ENCODE peak calls at places on chromosome 7, in nine cellular contexts. One of them, this sample, is unnamed.

GRCh38 chr7:129713544-129713943 is 102.0 kb downstream of the NRF1 start:
- DNase-seq in neural progenitor cell: no peak
- DNase-seq in body of pancreas: no peak
- DNase-seq in hepatocyte: no peak
- DNase-seq in K562: peak
- DNase-seq in AG09309: no peak
- DNase-seq in esophagus squamous epithelium: no peak
- DNase-seq in fibroblast of mammary gland: no peak
- DNase-seq in A673: no peak
- DNase-seq in this sample: no peak

GRCh38 chr7:47534322-47535032 is 47.4 kb downstream of the TNS3 start:
- DNase-seq in neural progenitor cell: peak
- DNase-seq in body of pancreas: no peak
- DNase-seq in hepatocyte: peak
- DNase-seq in K562: no peak
- DNase-seq in AG09309: no peak
- DNase-seq in esophagus squamous epithelium: no peak
- DNase-seq in fibroblast of mammary gland: no peak
- DNase-seq in A673: no peak
- DNase-seq in this sample: no peak

GRCh38 chr7:155543011-155543881 is 3.1 kb downstream of the CNPY1 start:
- DNase-seq in neural progenitor cell: no peak
- DNase-seq in body of pancreas: no peak
- DNase-seq in hepatocyte: no peak
- DNase-seq in K562: no peak
- DNase-seq in AG09309: no peak
- DNase-seq in esophagus squamous epithelium: no peak
- DNase-seq in fibroblast of mammary gland: peak
- DNase-seq in A673: no peak
- DNase-seq in this sample: no peak

GRCh38 chr7:142553216-142553615 is 196.1 kb upstream of the PRSS1 start:
- DNase-seq in neural progenitor cell: no peak
- DNase-seq in body of pancreas: no peak
- DNase-seq in hepatocyte: no peak
- DNase-seq in K562: no peak
- DNase-seq in AG09309: no peak
- DNase-seq in esophagus squamous epithelium: no peak
- DNase-seq in fibroblast of mammary gland: peak
- DNase-seq in A673: no peak
- DNase-seq in this sample: no peak

GRCh38 chr7:99614495-99614894 is 2.3 kb upstream of the ZSCAN25 start:
- DNase-seq in neural progenitor cell: no peak
- DNase-seq in body of pancreas: no peak
- DNase-seq in hepatocyte: no peak
- DNase-seq in K562: no peak
- DNase-seq in AG09309: no peak
- DNase-seq in esophagus squamous epithelium: no peak
- DNase-seq in fibroblast of mammary gland: no peak
- DNase-seq in A673: no peak
- DNase-seq in this sample: no peak

GRCh38 chr7:25835191-25835590 is 316.8 kb upstream of the NFE2L3 start:
- DNase-seq in neural progenitor cell: no peak
- DNase-seq in body of pancreas: no peak
- DNase-seq in hepatocyte: no peak
- DNase-seq in K562: no peak
- DNase-seq in AG09309: no peak
- DNase-seq in esophagus squamous epithelium: no peak
- DNase-seq in fibroblast of mammary gland: peak
- DNase-seq in A673: no peak
- DNase-seq in this sample: no peak

GRCh38 chr7:28230273-28230672 is 49.7 kb upstream of the JAZF1 start:
- DNase-seq in neural progenitor cell: no peak
- DNase-seq in body of pancreas: no peak
- DNase-seq in hepatocyte: peak
- DNase-seq in K562: no peak
- DNase-seq in AG09309: no peak
- DNase-seq in esophagus squamous epithelium: no peak
- DNase-seq in fibroblast of mammary gland: no peak
- DNase-seq in A673: no peak
- DNase-seq in this sample: no peak

GRCh38 chr7:155741061-155741460 is 71.2 kb downstream of the SHH start:
- DNase-seq in neural progenitor cell: no peak
- DNase-seq in body of pancreas: no peak
- DNase-seq in hepatocyte: no peak
- DNase-seq in K562: no peak
- DNase-seq in AG09309: no peak
- DNase-seq in esophagus squamous epithelium: no peak
- DNase-seq in fibroblast of mammary gland: no peak
- DNase-seq in A673: no peak
- DNase-seq in this sample: no peak

GRCh38 chr7:112383671-112384417 is 66.4 kb upstream of the IFRD1 start:
- DNase-seq in neural progenitor cell: peak
- DNase-seq in body of pancreas: peak
- DNase-seq in hepatocyte: no peak
- DNase-seq in K562: no peak
- DNase-seq in AG09309: no peak
- DNase-seq in esophagus squamous epithelium: no peak
- DNase-seq in fibroblast of mammary gland: peak
- DNase-seq in A673: peak
- DNase-seq in this sample: no peak

GRCh38 chr7:106175507-106175906 is 63.4 kb upstream of the SYPL1 start:
- DNase-seq in neural progenitor cell: no peak
- DNase-seq in body of pancreas: no peak
- DNase-seq in hepatocyte: no peak
- DNase-seq in K562: no peak
- DNase-seq in AG09309: no peak
- DNase-seq in esophagus squamous epithelium: no peak
- DNase-seq in fibroblast of mammary gland: no peak
- DNase-seq in A673: no peak
- DNase-seq in this sample: no peak

GRCh38 chr7:54846272-54846671 is 87.3 kb upstream of the SEC61G start:
- DNase-seq in neural progenitor cell: no peak
- DNase-seq in body of pancreas: no peak
- DNase-seq in hepatocyte: no peak
- DNase-seq in K562: no peak
- DNase-seq in AG09309: no peak
- DNase-seq in esophagus squamous epithelium: no peak
- DNase-seq in fibroblast of mammary gland: peak
- DNase-seq in A673: no peak
- DNase-seq in this sample: no peak

GRCh38 chr7:148485618-148486017 is 104.9 kb upstream of the C7orf33 start:
- DNase-seq in neural progenitor cell: no peak
- DNase-seq in body of pancreas: no peak
- DNase-seq in hepatocyte: peak
- DNase-seq in K562: no peak
- DNase-seq in AG09309: no peak
- DNase-seq in esophagus squamous epithelium: no peak
- DNase-seq in fibroblast of mammary gland: peak
- DNase-seq in A673: peak
- DNase-seq in this sample: peak

DNA sequence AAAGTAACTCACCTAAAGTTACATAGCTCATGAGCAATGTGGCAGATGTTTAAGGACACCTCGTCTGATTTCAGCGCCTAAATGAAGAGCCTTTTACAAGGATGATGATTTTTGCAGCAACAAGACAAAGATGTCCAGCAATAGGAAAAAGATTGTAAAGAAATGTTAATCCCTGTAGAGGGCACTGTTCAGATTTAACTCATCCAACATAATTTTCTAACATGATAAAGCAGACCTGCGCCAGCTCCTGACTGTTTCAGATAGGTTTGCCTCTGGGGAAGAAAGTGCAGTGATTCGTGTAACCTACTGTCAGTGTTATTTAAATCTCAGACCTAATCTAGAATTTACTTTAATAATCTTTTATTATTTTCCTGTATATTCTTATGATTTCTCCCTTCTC is 595.2 kb downstream of the AUTS2 start:
- DNase-seq in neural progenitor cell: no peak
- DNase-seq in body of pancreas: no peak
- DNase-seq in hepatocyte: peak
- DNase-seq in K562: no peak
- DNase-seq in AG09309: no peak
- DNase-seq in esophagus squamous epithelium: no peak
- DNase-seq in fibroblast of mammary gland: peak
- DNase-seq in A673: peak
- DNase-seq in this sample: no peak
- TF ChIP-seq CTCF in neural progenitor cell: peak
- TF ChIP-seq CTCF in body of pancreas: peak
- TF ChIP-seq CTCF in hepatocyte: peak
- TF ChIP-seq CTCF in K562: peak
- TF ChIP-seq CTCF in AG09309: peak
- TF ChIP-seq CTCF in esophagus squamous epithelium: no peak
- TF ChIP-seq CTCF in fibroblast of mammary gland: peak
- TF ChIP-seq CTCF in A673: peak
- TF ChIP-seq CTCF in this sample: peak

GRCh38 chr7:145916776-145917175 is 199.8 kb upstream of the CNTNAP2 start:
- DNase-seq in neural progenitor cell: peak
- DNase-seq in body of pancreas: no peak
- DNase-seq in hepatocyte: no peak
- DNase-seq in K562: no peak
- DNase-seq in AG09309: no peak
- DNase-seq in esophagus squamous epithelium: no peak
- DNase-seq in fibroblast of mammary gland: no peak
- DNase-seq in A673: no peak
- DNase-seq in this sample: no peak
- H3K4me3 ChIP-seq in neural progenitor cell: no peak
- H3K4me3 ChIP-seq in body of pancreas: no peak
- H3K4me3 ChIP-seq in hepatocyte: no peak
- H3K4me3 ChIP-seq in K562: no peak
- H3K4me3 ChIP-seq in AG09309: no peak
- H3K4me3 ChIP-seq in esophagus squamous epithelium: no peak
- H3K4me3 ChIP-seq in fibroblast of mammary gland: no peak
- H3K4me3 ChIP-seq in A673: no peak
- H3K4me3 ChIP-seq in this sample: no peak

GRCh38 chr7:113410791-113411190 is 292.4 kb upstream of the SMIM30 start:
- DNase-seq in neural progenitor cell: no peak
- DNase-seq in body of pancreas: no peak
- DNase-seq in hepatocyte: no peak
- DNase-seq in K562: no peak
- DNase-seq in AG09309: no peak
- DNase-seq in esophagus squamous epithelium: no peak
- DNase-seq in fibroblast of mammary gland: no peak
- DNase-seq in A673: no peak
- DNase-seq in this sample: no peak

GRCh38 chr7:113402005-113402404 is 283.7 kb upstream of the SMIM30 start:
- DNase-seq in neural progenitor cell: no peak
- DNase-seq in body of pancreas: no peak
- DNase-seq in hepatocyte: no peak
- DNase-seq in K562: no peak
- DNase-seq in AG09309: no peak
- DNase-seq in esophagus squamous epithelium: no peak
- DNase-seq in fibroblast of mammary gland: no peak
- DNase-seq in A673: no peak
- DNase-seq in this sample: no peak

GRCh38 chr7:113408999-113409398 is 290.6 kb upstream of the SMIM30 start:
- DNase-seq in neural progenitor cell: no peak
- DNase-seq in body of pancreas: no peak
- DNase-seq in hepatocyte: no peak
- DNase-seq in K562: no peak
- DNase-seq in AG09309: no peak
- DNase-seq in esophagus squamous epithelium: no peak
- DNase-seq in fibroblast of mammary gland: no peak
- DNase-seq in A673: no peak
- DNase-seq in this sample: no peak

GRCh38 chr7:113404245-113404644 is 285.9 kb upstream of the SMIM30 start:
- DNase-seq in neural progenitor cell: peak
- DNase-seq in body of pancreas: no peak
- DNase-seq in hepatocyte: no peak
- DNase-seq in K562: peak
- DNase-seq in AG09309: no peak
- DNase-seq in esophagus squamous epithelium: no peak
- DNase-seq in fibroblast of mammary gland: peak
- DNase-seq in A673: peak
- DNase-seq in this sample: no peak

DNA sequence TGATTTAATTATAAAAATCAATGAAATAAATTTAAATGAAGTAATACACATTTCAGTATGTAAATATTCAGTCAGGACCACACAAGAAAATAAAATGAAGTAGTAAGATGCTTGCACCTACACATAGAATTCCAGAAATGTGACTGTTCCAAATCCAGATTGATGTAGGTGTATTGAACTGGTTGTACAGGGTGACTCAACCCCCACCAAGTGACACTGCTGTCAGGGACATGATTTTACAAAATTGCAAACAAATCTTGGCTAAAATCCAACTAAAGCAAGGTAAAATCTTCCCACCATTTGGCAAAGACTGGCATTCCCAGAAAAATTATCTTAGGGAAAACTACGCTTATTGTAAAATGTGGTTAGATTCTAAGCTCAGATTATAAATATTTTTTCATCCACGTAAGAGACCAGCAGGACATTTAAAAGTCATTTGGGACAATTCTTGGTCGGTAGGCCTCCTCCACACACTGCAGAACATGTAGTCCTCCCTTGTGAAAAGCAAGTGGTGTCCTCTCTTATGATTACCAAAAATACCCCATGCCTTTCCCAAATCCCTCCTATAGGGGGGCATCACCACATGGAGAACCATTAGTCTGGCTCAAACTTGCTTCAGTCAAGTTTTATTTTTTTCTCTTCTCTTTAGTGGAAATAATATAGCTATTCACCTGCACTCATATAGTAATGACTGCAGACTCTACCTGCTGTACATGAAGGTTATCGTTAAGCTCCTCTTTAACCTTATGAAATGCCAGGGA is 287.1 kb upstream of the SMIM30 start:
- DNase-seq in neural progenitor cell: no peak
- DNase-seq in body of pancreas: no peak
- DNase-seq in hepatocyte: no peak
- DNase-seq in K562: no peak
- DNase-seq in AG09309: no peak
- DNase-seq in esophagus squamous epithelium: no peak
- DNase-seq in fibroblast of mammary gland: no peak
- DNase-seq in A673: no peak
- DNase-seq in this sample: no peak
- TF ChIP-seq CTCF in neural progenitor cell: no peak
- TF ChIP-seq CTCF in body of pancreas: no peak
- TF ChIP-seq CTCF in hepatocyte: no peak
- TF ChIP-seq CTCF in K562: no peak
- TF ChIP-seq CTCF in AG09309: no peak
- TF ChIP-seq CTCF in esophagus squamous epithelium: no peak
- TF ChIP-seq CTCF in fibroblast of mammary gland: no peak
- TF ChIP-seq CTCF in A673: no peak
- TF ChIP-seq CTCF in this sample: no peak

DNA sequence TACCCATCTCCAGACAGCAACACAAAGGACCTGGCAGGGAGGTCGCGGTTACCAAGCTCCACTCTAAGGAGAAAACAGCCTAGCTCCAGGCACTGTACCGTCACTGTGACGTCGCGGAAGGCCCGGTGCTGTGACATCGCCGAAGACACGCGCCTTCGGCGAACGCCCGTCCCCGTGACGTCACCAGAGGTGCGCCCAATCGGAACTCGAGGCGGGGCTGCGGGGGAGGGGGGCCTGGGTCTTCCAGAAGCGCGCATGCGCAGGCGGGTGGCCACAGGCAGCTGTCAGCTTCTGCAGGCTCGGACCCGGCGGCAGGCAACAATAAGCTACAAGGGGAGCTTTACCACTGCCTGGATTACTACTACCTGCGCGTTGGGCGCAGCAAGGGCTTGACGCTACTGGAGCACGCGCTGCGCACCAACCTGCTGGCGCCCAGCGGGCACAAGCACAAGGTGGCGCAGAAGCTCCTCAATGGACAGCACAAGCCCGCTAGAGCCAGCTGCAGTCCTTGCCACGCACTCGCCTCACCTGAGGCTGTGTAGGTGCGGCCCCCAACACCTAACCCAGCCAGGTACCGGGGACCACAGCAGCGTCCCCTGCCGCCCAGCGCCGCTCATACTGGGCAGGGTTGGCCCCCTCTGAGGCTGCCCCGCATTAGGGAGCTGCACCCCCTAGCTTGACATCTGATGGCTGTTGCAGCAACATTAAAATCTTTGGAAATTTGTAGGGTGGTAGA is 208.4 kb downstream of the TPST1 start:
- DNase-seq in neural progenitor cell: peak
- DNase-seq in body of pancreas: peak
- DNase-seq in hepatocyte: peak
- DNase-seq in K562: peak
- DNase-seq in AG09309: no peak
- DNase-seq in esophagus squamous epithelium: peak
- DNase-seq in fibroblast of mammary gland: peak
- DNase-seq in A673: peak
- DNase-seq in this sample: peak
- H3K4me3 ChIP-seq in neural progenitor cell: peak
- H3K4me3 ChIP-seq in body of pancreas: peak
- H3K4me3 ChIP-seq in hepatocyte: peak
- H3K4me3 ChIP-seq in K562: no peak
- H3K4me3 ChIP-seq in AG09309: peak
- H3K4me3 ChIP-seq in esophagus squamous epithelium: peak
- H3K4me3 ChIP-seq in fibroblast of mammary gland: peak
- H3K4me3 ChIP-seq in A673: peak
- H3K4me3 ChIP-seq in this sample: peak